ENCODE peak calls at places on chromosome 9, in four cellular contexts. I is GM20000, T is PC-9, B is BJ. G is an unnamed sample.

GRCh38 chr9:28264368-28264767 is 691.1 kb upstream of the C9orf72 start:
- DNase-seq in I (no peak), T (no peak), B (no peak), G (no peak)

GRCh38 chr9:98129451-98129881 is 10.4 kb upstream of the TRIM14 start:
- DNase-seq in I (peak), T (no peak), B (no peak), G (no peak)

GRCh38 chr9:114643001-114643400 is 14.6 kb downstream of the TEX53 start:
- DNase-seq in I (no peak), T (no peak), B (no peak), G (no peak)

GRCh38 chr9:95822583-95823431 is 52.7 kb upstream of the ERCC6L2 start:
- DNase-seq in I (peak), T (peak), B (peak), G (no peak)

GRCh38 chr9:88106492-88106891 is 31.8 kb downstream of the SPATA31C2 start:
- DNase-seq in I (no peak), T (peak), B (peak), G (no peak)

GRCh38 chr9:121218357-121219027 is 16.8 kb upstream of the RAB14 start:
- DNase-seq in I (no peak), T (no peak), B (no peak), G (no peak)

GRCh38 chr9:6777218-6777902 is 19.6 kb downstream of the KDM4C start:
- DNase-seq in I (no peak), T (no peak), B (no peak), G (no peak)

GRCh38 chr9:2919347-2919746 is 75.5 kb upstream of the PUM3 start:
- DNase-seq in I (no peak), T (no peak), B (no peak), G (no peak)

GRCh38 chr9:78783743-78784142 is 486.8 kb downstream of the PSAT1 start:
- DNase-seq in I (no peak), T (no peak), B (no peak), G (no peak)

GRCh38 chr9:3936520-3937235 is 363.2 kb downstream of the GLIS3 start:
- DNase-seq in I (no peak), T (no peak), B (no peak), G (no peak)

GRCh38 chr9:106487256-106487655 is 375.7 kb upstream of the ZNF462 start:
- DNase-seq in I (no peak), T (no peak), B (no peak), G (no peak)

GRCh38 chr9:134170525-134171315 is 6.4 kb upstream of the RNU6ATAC start:
- DNase-seq in I (no peak), T (peak), B (no peak), G (no peak)

GRCh38 chr9:78406933-78407332 is 110.0 kb downstream of the PSAT1 start:
- DNase-seq in I (no peak), T (no peak), B (no peak), G (no peak)

GRCh38 chr9:116646661-116647514 is 40.2 kb upstream of the TRIM32 start:
- DNase-seq in I (peak), T (peak), B (no peak), G (peak)

GRCh38 chr9:17315341-17315740 is 180.5 kb downstream of the CNTLN start:
- DNase-seq in I (no peak), T (no peak), B (no peak), G (no peak)

GRCh38 chr9:99433555-99433954 is 211.5 kb downstream of the SEC61B start:
- DNase-seq in I (peak), T (peak), B (peak), G (no peak)

GRCh38 chr9:99341686-99342085 is 119.6 kb downstream of the SEC61B start:
- DNase-seq in I (no peak), T (no peak), B (no peak), G (no peak)

GRCh38 chr9:131423171-131423581 is 29.3 kb downstream of the PRRC2B start:
- DNase-seq in I (peak), T (peak), B (no peak), G (peak)

G was measured in D341Med.